ENCODE peak calls at places on chromosomes 3 and 15, in seven cellular contexts. S is activated gamma-delta T cell treated with Interleukin-2 at 50 U/mL for 16 hours, R is glutamatergic neuron, N is iris pigment epithelial cell, A is IMR-90, L is C1 segment of cervical spinal cord, U is GDM1. I is an unnamed sample.

GRCh38 chr3:138862924-138863775 is 28.4 kb upstream of the PIK3CB start:
- DNase-seq in S (no peak), R (no peak), N (peak), A (peak), L (no peak), U (no peak), I (peak)

GRCh38 chr3:152282813-152283212 is 14.1 kb downstream of the MBNL1 start:
- DNase-seq in S (no peak), R (no peak), N (no peak), A (no peak), L (no peak), U (no peak), I (no peak)

GRCh38 chr3:127289646-127290575 is 2.1 kb upstream of the PRR20G start:
- DNase-seq in S (no peak), R (no peak), N (peak), A (peak), L (no peak), U (no peak), I (peak)

GRCh38 chr15:48112242-48112641 is 8.5 kb upstream of the SLC24A5 start:
- DNase-seq in S (no peak), R (peak), N (peak), A (peak), L (no peak), U (no peak), I (peak)

GRCh38 chr3:34106879-34107278 is 308.4 kb downstream of the PDCD6IP start:
- DNase-seq in S (no peak), R (peak), N (peak), A (no peak), L (no peak), U (peak), I (no peak)

GRCh38 chr15:69755571-69756310 is 303.1 kb downstream of the RPLP1 start:
- DNase-seq in S (peak), R (no peak), N (peak), A (no peak), L (no peak), U (no peak), I (no peak)

GRCh38 chr15:80489030-80489594 is 84.9 kb downstream of the ARNT2 start:
- DNase-seq in S (no peak), R (no peak), N (peak), A (peak), L (no peak), U (no peak), I (peak)

GRCh38 chr3:117609330-117609729 is 899.8 kb downstream of the TUSC7 start:
- DNase-seq in S (no peak), R (no peak), N (no peak), A (no peak), L (no peak), U (no peak), I (no peak)

GRCh38 chr3:50604628-50605588 is 6.7 kb downstream of the CISH start:
- DNase-seq in S (no peak), R (no peak), N (no peak), A (no peak), L (no peak), U (no peak), I (no peak)

GRCh38 chr15:48965972-48966371 is 2.3 kb upstream of the SHC4 start:
- DNase-seq in S (no peak), R (no peak), N (peak), A (peak), L (no peak), U (peak), I (peak)

GRCh38 chr3:51932471-51933370 is 9.0 kb downstream of the RRP9 start:
- DNase-seq in S (no peak), R (no peak), N (no peak), A (no peak), L (no peak), U (no peak), I (no peak)

GRCh38 chr3:9762871-9763270 is 6.9 kb downstream of the CAMK1 start:
- DNase-seq in S (no peak), R (no peak), N (no peak), A (no peak), L (no peak), U (no peak), I (no peak)

GRCh38 chr15:52114656-52115055 is 2.1 kb upstream of the BCL2L10 start:
- DNase-seq in S (no peak), R (no peak), N (no peak), A (no peak), L (peak), U (no peak), I (no peak)

GRCh38 chr15:42314818-42315217 is 41.6 kb upstream of the TMEM87A start:
- DNase-seq in S (no peak), R (no peak), N (no peak), A (no peak), L (no peak), U (no peak), I (no peak)

GRCh38 chr3:173140986-173141385 is at the start of gene SPATA16:
- DNase-seq in S (no peak), R (peak), N (no peak), A (no peak), L (no peak), U (no peak), I (no peak)

GRCh38 chr3:123716421-123716820 is 131.6 kb upstream of the HACD2 start:
- DNase-seq in S (no peak), R (no peak), N (no peak), A (no peak), L (no peak), U (no peak), I (no peak)

GRCh38 chr3:33901862-33902563 is 103.6 kb downstream of the PDCD6IP start:
- DNase-seq in S (no peak), R (no peak), N (no peak), A (no peak), L (no peak), U (no peak), I (no peak)

GRCh38 chr3:177146646-177147045 is 50.6 kb downstream of the TBL1XR1 start:
- DNase-seq in S (no peak), R (no peak), N (peak), A (peak), L (no peak), U (no peak), I (no peak)

GRCh38 chr3:152190636-152191183 is 78.0 kb upstream of the MBNL1 start:
- DNase-seq in S (no peak), R (no peak), N (no peak), A (no peak), L (no peak), U (no peak), I (no peak)

GRCh38 chr3:49006591-49007067 is 562 bp upstream of the WDR6 start:
- DNase-seq in S (no peak), R (no peak), N (peak), A (peak), L (no peak), U (no peak), I (no peak)

GRCh38 chr15:68518046-68518445 is 60.7 kb upstream of the CORO2B start:
- DNase-seq in S (no peak), R (no peak), N (no peak), A (no peak), L (no peak), U (no peak), I (no peak)

GRCh38 chr3:111582114-111582461 is 13.1 kb downstream of the ZBED2 start:
- DNase-seq in S (no peak), R (no peak), N (peak), A (peak), L (no peak), U (no peak), I (peak)

GRCh38 chr15:71375934-71376333 is 260.7 kb downstream of the THSD4 start:
- DNase-seq in S (no peak), R (no peak), N (no peak), A (peak), L (no peak), U (no peak), I (no peak)

GRCh38 chr15:101168463-101168824 is 83.4 kb downstream of the CHSY1 start:
- DNase-seq in S (no peak), R (no peak), N (no peak), A (peak), L (no peak), U (no peak), I (no peak)

GRCh38 chr15:40338921-40339620 is 1.7 kb downstream of the CCDC9B start:
- DNase-seq in S (no peak), R (no peak), N (peak), A (peak), L (peak), U (no peak), I (peak)

GRCh38 chr3:37243811-37244748 is 69.7 kb upstream of the LRRFIP2 start:
- DNase-seq in S (peak), R (peak), N (peak), A (peak), L (peak), U (no peak), I (peak)

I was measured in HFFc6.